ENCODE peak calls at places on chromosome 9, in seven cellular contexts. W, S, F, Y, V, H and M are unnamed samples.

GRCh38 chr9:28600226-28600625 is 1026.9 kb upstream of the C9orf72 start:
- DNase-seq in W (no peak), S (no peak), F (no peak), Y (no peak), V (no peak), H (no peak), M (no peak)

GRCh38 chr9:93684806-93685553 is 108.6 kb downstream of the PHF2 start:
- DNase-seq in W (no peak), S (no peak), F (peak; percentile 45), Y (no peak), V (no peak), H (no peak), M (no peak)

GRCh38 chr9:114691046-114691955 is 9.3 kb upstream of the TEX48 start:
- DNase-seq in W (peak; percentile 78), S (no peak), F (peak; percentile 97), Y (no peak), V (peak; percentile 85), H (peak; percentile 39), M (no peak)

GRCh38 chr9:21810881-21811280 is 8.4 kb downstream of the MTAP start:
- DNase-seq in W (no peak), S (peak; percentile 32), F (no peak), Y (peak; percentile 35), V (no peak), H (no peak), M (no peak)

GRCh38 chr9:125674981-125675973 is 31.7 kb downstream of the MAPKAP1 start:
- DNase-seq in W (peak; percentile 53), S (no peak), F (peak; percentile 92), Y (no peak), V (peak; percentile 58), H (no peak), M (no peak)

GRCh38 chr9:121744002-121744686 is 92.7 kb downstream of the DAB2IP start:
- DNase-seq in W (peak; percentile 90), S (peak; percentile 70), F (no peak), Y (peak; percentile 65), V (no peak), H (no peak), M (peak; percentile 83)

GRCh38 chr9:130895038-130895437 is 1.6 kb downstream of the QRFP start:
- DNase-seq in W (no peak), S (no peak), F (no peak), Y (no peak), V (no peak), H (no peak), M (no peak)

GRCh38 chr9:123309611-123310010 is 41.2 kb upstream of the STRBP start:
- DNase-seq in W (no peak), S (no peak), F (no peak), Y (no peak), V (no peak), H (no peak), M (no peak)

GRCh38 chr9:117412841-117413240 is 2.0 kb downstream of the ASTN2 start:
- DNase-seq in W (no peak), S (no peak), F (no peak), Y (no peak), V (no peak), H (no peak), M (no peak)

GRCh38 chr9:135010921-135011320 is 76.5 kb upstream of the OLFM1 start:
- DNase-seq in W (no peak), S (no peak), F (no peak), Y (no peak), V (no peak), H (no peak), M (no peak)

DNA sequence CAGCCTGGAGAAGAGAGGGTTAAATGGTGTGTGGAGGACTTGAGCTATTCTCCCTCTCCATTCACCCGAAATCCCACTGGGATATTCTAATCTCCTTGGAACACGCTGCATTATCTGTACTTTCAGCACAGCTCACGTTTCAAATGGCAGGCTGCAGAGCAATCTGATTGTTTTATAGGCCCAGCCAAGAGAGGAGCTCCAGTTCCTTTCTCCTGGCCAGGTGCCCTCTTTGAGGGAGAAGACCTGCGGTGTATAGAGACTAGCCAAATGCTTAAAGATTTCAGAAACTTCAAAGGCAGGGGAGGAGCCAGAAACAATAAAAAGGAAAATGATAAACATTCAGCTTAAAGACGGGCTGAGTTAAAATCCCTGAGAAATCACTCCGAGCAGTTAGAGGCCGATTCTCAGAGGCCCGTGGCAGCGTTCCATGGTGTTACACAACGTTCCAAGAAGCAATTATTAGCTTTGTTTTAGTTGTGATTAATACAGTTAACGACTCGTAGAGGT is 564.0 kb upstream of the KLF4 start:
- DNase-seq in W (no peak), S (peak; percentile 52), F (no peak), Y (peak; percentile 67), V (no peak), H (no peak), M (peak; percentile 65)
- H3K27ac ChIP-seq in W (peak overlapping the region; percentile 15), S (no peak overlapping the region), F (peak overlapping the region; percentile 79), Y (peak overlapping the region; percentile 36), V (no peak overlapping the region), H (no peak overlapping the region), M (no peak overlapping the region)

DNA sequence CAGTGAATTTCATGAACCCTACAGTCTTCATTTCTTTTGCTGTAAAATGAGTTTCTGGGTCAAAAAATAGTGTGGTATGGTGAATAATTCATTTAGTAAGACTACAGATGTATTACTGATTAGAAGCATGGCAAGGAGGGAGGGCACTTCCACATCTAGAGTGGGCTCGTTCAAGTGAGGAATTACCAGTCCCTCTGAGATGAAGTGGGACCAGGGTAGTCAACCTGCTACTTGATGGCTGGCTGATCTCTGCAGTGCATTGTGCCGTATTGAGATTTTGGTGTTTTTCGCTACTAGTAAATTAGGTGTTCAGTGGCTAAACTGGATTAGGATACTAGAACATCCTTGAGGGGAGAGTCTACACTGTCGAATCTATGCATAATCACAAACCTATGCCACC is 10.8 kb downstream of the CDC37L1 start:
- DNase-seq in W (no peak), S (no peak), F (no peak), Y (no peak), V (no peak), H (no peak), M (no peak)
- H3K27ac ChIP-seq in W (no peak overlapping the region), S (no peak overlapping the region), F (no peak overlapping the region), Y (no peak overlapping the region), V (no peak overlapping the region), H (no peak overlapping the region), M (no peak overlapping the region)

DNA sequence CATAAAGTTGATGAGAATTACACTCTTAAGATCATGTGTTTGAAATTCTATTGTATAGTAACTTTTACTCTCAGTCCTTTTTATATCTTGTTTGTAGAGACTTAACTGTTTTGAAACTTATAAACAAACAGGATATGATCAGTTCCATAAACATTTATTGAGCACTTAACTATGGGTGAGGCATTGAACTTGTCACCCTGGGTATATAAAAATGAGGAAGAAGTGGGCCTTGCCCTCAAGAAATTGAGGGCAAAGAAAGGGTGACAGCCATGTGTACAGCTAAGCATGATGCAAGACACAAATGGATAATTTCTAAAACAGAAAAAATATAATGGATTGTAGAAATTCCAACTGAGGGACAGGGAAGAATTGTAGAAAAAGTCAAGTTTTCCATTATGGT is 15.7 kb downstream of the UNC13B start:
- DNase-seq in W (no peak), S (no peak), F (no peak), Y (no peak), V (no peak), H (no peak), M (no peak)
- H3K27ac ChIP-seq in W (no peak overlapping the region), S (no peak overlapping the region), F (no peak overlapping the region), Y (no peak overlapping the region), V (no peak overlapping the region), H (no peak overlapping the region), M (no peak overlapping the region)

GRCh38 chr9:136515276-136515675 is 30.6 kb downstream of the NOTCH1 start:
- DNase-seq in W (no peak), S (no peak), F (no peak), Y (no peak), V (no peak), H (no peak), M (no peak)

GRCh38 chr9:136517950-136518349 is 27.9 kb downstream of the NOTCH1 start:
- DNase-seq in W (no peak), S (no peak), F (no peak), Y (no peak), V (no peak), H (no peak), M (no peak)

GRCh38 chr9:136517012-136517743 is 28.7 kb downstream of the NOTCH1 start:
- DNase-seq in W (no peak), S (no peak), F (no peak), Y (no peak), V (no peak), H (no peak), M (no peak)

GRCh38 chr9:136514022-136514714 is 31.3 kb upstream of the SEC16A start:
- DNase-seq in W (no peak), S (no peak), F (no peak), Y (no peak), V (no peak), H (no peak), M (no peak)

DNA sequence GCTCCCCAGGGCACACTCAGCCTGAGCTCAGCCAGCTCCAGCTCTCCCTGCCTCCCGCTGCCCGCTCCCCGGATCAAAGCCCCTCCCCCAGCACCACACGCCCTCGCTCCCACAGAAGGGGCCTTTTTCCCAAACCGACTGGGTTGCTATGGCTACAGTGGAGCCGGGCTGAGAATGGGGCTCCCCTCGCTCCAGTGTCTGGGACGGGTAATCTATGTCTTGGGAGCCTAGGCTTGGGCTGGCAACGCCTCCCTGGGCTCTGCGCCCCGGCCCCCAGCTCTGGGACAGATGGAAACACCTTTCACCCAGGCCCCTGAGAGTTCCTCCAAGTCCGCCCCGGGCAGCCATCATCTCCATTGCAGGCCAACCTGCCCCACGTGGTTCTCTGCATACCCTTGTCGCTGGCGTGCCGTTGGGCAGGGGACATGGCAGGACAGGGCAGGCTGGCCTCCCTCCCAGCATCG is 29.6 kb downstream of the NOTCH1 start:
- DNase-seq in W (no peak), S (no peak), F (no peak), Y (no peak), V (no peak), H (no peak), M (no peak)
- H3K27ac ChIP-seq in W (no peak overlapping the region), S (no peak overlapping the region), F (peak overlapping the region; percentile 40), Y (peak overlapping the region; percentile 3), V (no peak overlapping the region), H (no peak overlapping the region), M (no peak overlapping the region)